ENCODE peak calls at places on chromosome 7, in six cellular contexts. J is CD4-positive, alpha-beta T cell; L is AG04450; M is lower lobe of right lung; I is breast epithelium; D is IMR-90. F is an unnamed sample.

GRCh38 chr7:157540606-157541294 is 203.9 kb downstream of the DNAJB6 start:
- DNase-seq in M (peak), J (no peak), I (no peak), L (no peak), D (no peak), F (no peak)

GRCh38 chr7:29445736-29446135 is 117.9 kb upstream of the PRR15 start:
- DNase-seq in L (no peak), I (no peak), M (no peak), D (no peak), J (no peak), F (no peak)

GRCh38 chr7:15016726-15017125 is 114.2 kb upstream of the DGKB start:
- DNase-seq in M (no peak), D (no peak), J (no peak), L (no peak), I (no peak), F (peak)

GRCh38 chr7:29748286-29749099 is 57.8 kb upstream of the WIPF3 start:
- DNase-seq in D (peak), I (no peak), J (no peak), L (peak), M (no peak), F (peak)

GRCh38 chr7:28958235-28958945 is at the start of gene TRIL:
- DNase-seq in J (no peak), I (peak), M (peak), L (peak), D (peak), F (no peak)

GRCh38 chr7:35875292-35875691 is 74.4 kb downstream of the SEPTIN7 start:
- DNase-seq in L (no peak), D (peak), I (no peak), M (no peak), J (no peak), F (no peak)

GRCh38 chr7:47905071-47905920 is 43.0 kb downstream of the PKD1L1 start:
- DNase-seq in L (no peak), J (no peak), M (no peak), I (no peak), D (no peak), F (no peak)

GRCh38 chr7:33237034-33237433 is 107.7 kb downstream of the BBS9 start:
- DNase-seq in I (no peak), J (no peak), M (no peak), D (peak), L (no peak), F (no peak)

GRCh38 chr7:52838981-52839411 is 196.4 kb upstream of the POM121L12 start:
- DNase-seq in I (no peak), D (no peak), L (no peak), M (no peak), J (no peak), F (peak)

GRCh38 chr7:140557069-140557468 is 77.8 kb upstream of the MKRN1 start:
- DNase-seq in I (no peak), D (no peak), J (no peak), M (no peak), L (no peak), F (no peak)

GRCh38 chr7:16028651-16029050 is 342.2 kb upstream of the MEOX2 start:
- DNase-seq in L (no peak), J (no peak), D (peak), M (no peak), I (no peak), F (no peak)

GRCh38 chr7:102288285-102288930 is 1.7 kb downstream of the SH2B2 start:
- DNase-seq in L (no peak), D (no peak), J (no peak), I (no peak), M (no peak), F (no peak)

GRCh38 chr7:37927739-37928444 is 7.5 kb downstream of the EPDR1 start:
- DNase-seq in I (no peak), J (no peak), M (no peak), L (no peak), D (no peak), F (no peak)

GRCh38 chr7:156892086-156892800 is 740 bp downstream of the LMBR1 start:
- DNase-seq in M (peak), L (no peak), D (no peak), I (no peak), J (peak), F (peak)

GRCh38 chr7:63009771-63010170 is 988.9 kb upstream of the ZNF722 start:
- DNase-seq in M (no peak), L (no peak), I (no peak), J (no peak), D (no peak), F (no peak)

GRCh38 chr7:63012633-63013183 is 985.9 kb upstream of the ZNF722 start:
- DNase-seq in D (no peak), J (no peak), M (no peak), L (no peak), I (no peak), F (no peak)

GRCh38 chr7:63008366-63008765 is 990.3 kb upstream of the ZNF722 start:
- DNase-seq in I (no peak), L (no peak), M (no peak), J (no peak), D (no peak), F (no peak)
- TF ChIP-seq CTCF in I (no peak), L (no peak), M (no peak), J (no peak), D (no peak), F (no peak)

GRCh38 chr7:50853311-50853710 is 70.6 kb upstream of the GRB10 start:
- DNase-seq in I (no peak), J (no peak), M (no peak), L (no peak), D (no peak), F (no peak)
- H3K27ac ChIP-seq in I (no peak), J (no peak), M (no peak), L (no peak), D (no peak), F (no peak)

GRCh38 chr7:116341222-116341907 is 131.0 kb downstream of the TES start:
- DNase-seq in I (no peak), J (no peak), L (no peak), D (no peak), M (no peak), F (no peak)
- TF ChIP-seq CTCF in I (no peak), J (no peak), L (peak), D (no peak), M (peak), F (no peak)

GRCh38 chr7:1055084-1055450 is 10.7 kb downstream of the GPR146 start:
- DNase-seq in J (peak), D (peak), L (peak), M (peak), I (no peak), F (no peak)
- H3K27ac ChIP-seq in J (peak), D (no peak), L (no peak), M (peak), I (peak), F (peak)

GRCh38 chr7:151179946-151180345 is 7.1 kb downstream of the ASB10 start:
- DNase-seq in J (no peak), L (no peak), M (no peak), D (no peak), I (no peak), F (no peak)
- TF ChIP-seq CTCF in J (no peak), L (no peak), M (no peak), D (no peak), I (no peak), F (no peak)

GRCh38 chr7:149884541-149884940 is 10.8 kb downstream of the ATP6V0E2 start:
- DNase-seq in M (no peak), L (no peak), I (no peak), J (no peak), D (no peak), F (no peak)

GRCh38 chr7:149884016-149884415 is 10.2 kb downstream of the ATP6V0E2 start:
- DNase-seq in M (no peak), I (no peak), J (no peak), D (no peak), L (no peak), F (no peak)

GRCh38 chr7:149885191-149886017 is 11.6 kb downstream of the ATP6V0E2 start:
- DNase-seq in I (peak), J (no peak), L (no peak), D (no peak), M (no peak), F (no peak)

GRCh38 chr7:149887311-149887710 is 13.5 kb downstream of the ATP6V0E2 start:
- DNase-seq in L (no peak), D (no peak), J (no peak), I (no peak), M (no peak), F (no peak)

DNA sequence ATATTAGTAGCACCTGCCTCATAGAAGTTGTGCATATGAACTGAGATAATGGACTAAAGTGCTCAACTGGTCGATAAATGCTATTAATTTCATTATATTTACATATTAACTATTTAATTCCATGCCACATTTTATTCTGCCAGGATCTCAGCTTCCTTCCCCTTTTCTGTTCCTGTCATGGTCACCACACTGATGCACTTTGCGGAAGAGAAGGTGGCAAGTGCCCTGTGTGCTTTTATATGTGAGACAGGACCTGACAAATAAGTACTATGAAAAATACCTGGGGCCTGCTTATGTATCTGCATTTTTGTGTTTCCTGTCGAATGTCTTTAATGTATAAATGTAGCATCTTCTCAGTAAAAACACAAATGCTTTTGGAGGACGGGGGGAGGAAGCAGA is 12.2 kb downstream of the ATP6V0E2 start:
- DNase-seq in J (no peak), M (no peak), L (no peak), D (no peak), I (no peak), F (no peak)
- H3K27ac ChIP-seq in J (no peak), M (no peak), L (no peak), D (no peak), I (no peak), F (no peak)

F was measured in RWPE1.